ENCODE peak calls at places on chromosome 1, in ten cellular contexts. One of them, this sample, is unnamed.

GRCh38 chr1:35753626-35754260 is 16.0 kb downstream of the CLSPN start:
- DNase-seq in PC-3: no peak
- DNase-seq in tibial artery: no peak
- DNase-seq in cardiac muscle cell: no peak
- DNase-seq in upper lobe of right lung: no peak
- DNase-seq in A549: no peak
- DNase-seq in psoas muscle: no peak
- DNase-seq in PC-9: no peak
- DNase-seq in transverse colon: no peak
- DNase-seq in RWPE2: no peak
- DNase-seq in this sample: no peak

GRCh38 chr1:180631197-180631765 is 541 bp upstream of the XPR1 start:
- DNase-seq in PC-3: no peak
- DNase-seq in PC-9: no peak
- DNase-seq in A549: no peak
- DNase-seq in RWPE2: no peak
- DNase-seq in tibial artery: no peak
- DNase-seq in psoas muscle: no peak
- DNase-seq in upper lobe of right lung: no peak
- DNase-seq in cardiac muscle cell: no peak
- DNase-seq in transverse colon: no peak
- DNase-seq in this sample: no peak

GRCh38 chr1:207181838-207182237 is 77.8 kb downstream of the C4BPA start:
- DNase-seq in RWPE2: no peak
- DNase-seq in transverse colon: no peak
- DNase-seq in psoas muscle: no peak
- DNase-seq in PC-9: no peak
- DNase-seq in tibial artery: no peak
- DNase-seq in A549: peak; percentile 20
- DNase-seq in cardiac muscle cell: no peak
- DNase-seq in upper lobe of right lung: no peak
- DNase-seq in PC-3: peak; percentile 61
- DNase-seq in this sample: no peak

GRCh38 chr1:147238053-147238902 is 4.2 kb upstream of the CHD1L start:
- DNase-seq in cardiac muscle cell: no peak
- DNase-seq in PC-9: no peak
- DNase-seq in PC-3: peak; percentile 81
- DNase-seq in upper lobe of right lung: no peak
- DNase-seq in psoas muscle: no peak
- DNase-seq in tibial artery: no peak
- DNase-seq in A549: peak; percentile 65
- DNase-seq in RWPE2: no peak
- DNase-seq in transverse colon: no peak
- DNase-seq in this sample: no peak

GRCh38 chr1:18282851-18283600 is 175.4 kb downstream of the IGSF21 start:
- DNase-seq in RWPE2: no peak
- DNase-seq in PC-9: no peak
- DNase-seq in tibial artery: no peak
- DNase-seq in PC-3: no peak
- DNase-seq in psoas muscle: no peak
- DNase-seq in cardiac muscle cell: no peak
- DNase-seq in A549: no peak
- DNase-seq in upper lobe of right lung: no peak
- DNase-seq in transverse colon: no peak
- DNase-seq in this sample: no peak

GRCh38 chr1:220892997-220893700 is 13.9 kb downstream of the HLX start:
- DNase-seq in PC-9: no peak
- DNase-seq in RWPE2: no peak
- DNase-seq in transverse colon: no peak
- DNase-seq in upper lobe of right lung: no peak
- DNase-seq in psoas muscle: no peak
- DNase-seq in A549: no peak
- DNase-seq in PC-3: no peak
- DNase-seq in tibial artery: no peak
- DNase-seq in cardiac muscle cell: no peak
- DNase-seq in this sample: no peak

GRCh38 chr1:207913951-207914350 is 3.0 kb upstream of the CD34 start:
- DNase-seq in A549: peak; percentile 20
- DNase-seq in RWPE2: no peak
- DNase-seq in upper lobe of right lung: no peak
- DNase-seq in PC-9: no peak
- DNase-seq in psoas muscle: no peak
- DNase-seq in cardiac muscle cell: no peak
- DNase-seq in PC-3: no peak
- DNase-seq in transverse colon: no peak
- DNase-seq in tibial artery: no peak
- DNase-seq in this sample: no peak

GRCh38 chr1:47399841-47400144 is 16.3 kb upstream of the FOXE3 start:
- DNase-seq in transverse colon: no peak
- DNase-seq in upper lobe of right lung: no peak
- DNase-seq in tibial artery: no peak
- DNase-seq in psoas muscle: no peak
- DNase-seq in A549: no peak
- DNase-seq in RWPE2: no peak
- DNase-seq in PC-3: no peak
- DNase-seq in PC-9: no peak
- DNase-seq in cardiac muscle cell: no peak
- DNase-seq in this sample: no peak

GRCh38 chr1:179767177-179767581 is 24.1 kb downstream of the FAM163A start:
- DNase-seq in tibial artery: no peak
- DNase-seq in A549: no peak
- DNase-seq in psoas muscle: no peak
- DNase-seq in RWPE2: no peak
- DNase-seq in transverse colon: no peak
- DNase-seq in PC-9: no peak
- DNase-seq in cardiac muscle cell: no peak
- DNase-seq in upper lobe of right lung: no peak
- DNase-seq in PC-3: no peak
- DNase-seq in this sample: no peak

GRCh38 chr1:111516008-111516535 is 12.6 kb upstream of the ADORA3 start:
- DNase-seq in PC-3: no peak
- DNase-seq in cardiac muscle cell: no peak
- DNase-seq in PC-9: no peak
- DNase-seq in upper lobe of right lung: peak; percentile 68
- DNase-seq in A549: no peak
- DNase-seq in transverse colon: peak; percentile 37
- DNase-seq in tibial artery: peak; percentile 82
- DNase-seq in RWPE2: no peak
- DNase-seq in psoas muscle: peak; percentile 25
- DNase-seq in this sample: peak; percentile 55

GRCh38 chr1:75125161-75125681 is 9.0 kb upstream of the LHX8 start:
- DNase-seq in PC-3: no peak
- DNase-seq in psoas muscle: no peak
- DNase-seq in PC-9: no peak
- DNase-seq in transverse colon: no peak
- DNase-seq in RWPE2: no peak
- DNase-seq in A549: no peak
- DNase-seq in tibial artery: no peak
- DNase-seq in upper lobe of right lung: no peak
- DNase-seq in cardiac muscle cell: no peak
- DNase-seq in this sample: peak; percentile 65

GRCh38 chr1:75130312-75130677 is 3.9 kb upstream of the LHX8 start:
- DNase-seq in PC-3: no peak
- DNase-seq in upper lobe of right lung: no peak
- DNase-seq in transverse colon: no peak
- DNase-seq in psoas muscle: no peak
- DNase-seq in A549: no peak
- DNase-seq in PC-9: no peak
- DNase-seq in cardiac muscle cell: peak; percentile 47
- DNase-seq in tibial artery: no peak
- DNase-seq in RWPE2: no peak
- DNase-seq in this sample: no peak

GRCh38 chr1:75129660-75130311 is 4.4 kb upstream of the LHX8 start:
- DNase-seq in upper lobe of right lung: no peak
- DNase-seq in cardiac muscle cell: no peak
- DNase-seq in A549: no peak
- DNase-seq in PC-3: no peak
- DNase-seq in PC-9: no peak
- DNase-seq in transverse colon: no peak
- DNase-seq in psoas muscle: no peak
- DNase-seq in tibial artery: no peak
- DNase-seq in RWPE2: no peak
- DNase-seq in this sample: no peak

GRCh38 chr1:75126611-75127101 is 7.5 kb upstream of the LHX8 start:
- DNase-seq in tibial artery: no peak
- DNase-seq in RWPE2: no peak
- DNase-seq in transverse colon: no peak
- DNase-seq in PC-3: no peak
- DNase-seq in PC-9: no peak
- DNase-seq in upper lobe of right lung: no peak
- DNase-seq in A549: no peak
- DNase-seq in psoas muscle: no peak
- DNase-seq in cardiac muscle cell: no peak
- DNase-seq in this sample: no peak

DNA sequence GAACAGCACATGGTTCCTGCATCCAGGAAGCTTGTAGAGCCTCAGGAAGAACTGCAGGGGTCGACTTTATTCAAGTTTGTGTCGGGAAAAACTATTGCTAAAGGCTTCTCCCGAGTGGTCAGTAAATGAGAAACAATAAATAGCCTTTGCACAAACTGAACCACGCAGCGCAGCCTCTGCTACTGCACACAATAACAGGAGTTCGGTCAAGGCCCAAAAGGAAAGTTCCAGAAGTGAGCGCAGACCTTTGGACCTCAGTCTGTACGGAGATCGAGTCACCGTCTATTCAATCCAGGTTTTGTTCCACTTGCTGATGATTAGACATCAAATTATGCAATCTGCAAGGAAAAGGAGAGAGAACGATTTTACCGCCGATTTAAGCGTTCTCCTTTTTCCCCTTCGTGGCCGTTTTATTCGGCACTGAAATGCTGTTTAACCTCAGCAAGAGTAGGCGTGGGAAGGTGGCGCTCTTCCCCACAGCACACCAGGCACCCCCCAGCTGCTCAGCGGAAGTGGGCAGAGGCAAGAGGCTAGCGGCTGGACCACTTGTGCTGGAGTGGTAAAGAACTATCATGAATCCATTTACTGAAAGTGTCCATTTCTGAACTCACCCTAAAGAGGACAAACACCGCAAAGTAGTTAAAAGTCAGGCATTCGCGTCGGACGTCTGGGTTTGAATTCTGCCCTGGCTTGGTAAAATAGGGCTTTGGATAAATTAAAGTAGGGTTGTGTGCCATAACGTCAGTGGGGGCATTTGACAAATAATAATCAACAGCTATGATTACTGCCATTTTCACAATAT is 6.1 kb upstream of the LHX8 start:
- DNase-seq in PC-3: no peak
- DNase-seq in upper lobe of right lung: no peak
- DNase-seq in PC-9: no peak
- DNase-seq in cardiac muscle cell: no peak
- DNase-seq in tibial artery: no peak
- DNase-seq in transverse colon: no peak
- DNase-seq in RWPE2: no peak
- DNase-seq in A549: no peak
- DNase-seq in psoas muscle: no peak
- DNase-seq in this sample: no peak
- H3K4me1 ChIP-seq in PC-3: no peaks in the 10 kb centered on the region
- H3K4me1 ChIP-seq in upper lobe of right lung: no peaks in the 10 kb centered on the region
- H3K4me1 ChIP-seq in PC-9: no peaks in the 10 kb centered on the region
- H3K4me1 ChIP-seq in cardiac muscle cell: peaks cover 12% of the 10 kb centered on the region
- H3K4me1 ChIP-seq in tibial artery: peaks cover 5% of the 10 kb centered on the region
- H3K4me1 ChIP-seq in transverse colon: no peaks in the 10 kb centered on the region
- H3K4me1 ChIP-seq in RWPE2: no peaks in the 10 kb centered on the region
- H3K4me1 ChIP-seq in A549: no peaks in the 10 kb centered on the region
- H3K4me1 ChIP-seq in psoas muscle: no peaks in the 10 kb centered on the region
- H3K4me1 ChIP-seq in this sample: no peaks in the 10 kb centered on the region

DNA sequence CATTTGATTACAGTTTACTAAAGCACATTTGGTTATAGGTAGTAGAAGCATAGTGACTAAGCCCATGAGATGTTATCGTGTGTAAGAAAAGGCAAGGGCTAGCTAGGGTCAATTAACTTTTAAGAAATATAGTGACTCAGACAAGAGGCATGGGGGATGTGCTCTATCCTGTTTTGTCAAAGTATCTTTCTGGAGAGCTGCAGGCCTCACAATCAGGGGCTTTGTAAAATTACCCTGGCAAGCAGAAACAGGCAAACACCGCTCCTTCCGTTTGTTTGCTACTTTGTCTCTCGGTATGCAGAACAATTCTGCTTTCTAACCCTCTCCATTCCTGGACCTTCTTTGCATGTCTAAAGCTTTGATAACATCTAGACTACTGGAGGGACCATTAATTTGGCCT is 26.0 kb upstream of the ZNF697 start:
- DNase-seq in psoas muscle: no peak
- DNase-seq in PC-3: peak; percentile 87
- DNase-seq in transverse colon: no peak
- DNase-seq in RWPE2: no peak
- DNase-seq in cardiac muscle cell: no peak
- DNase-seq in PC-9: peak; percentile 55
- DNase-seq in A549: no peak
- DNase-seq in upper lobe of right lung: no peak
- DNase-seq in tibial artery: no peak
- DNase-seq in this sample: peak; percentile 79
- H3K27ac ChIP-seq in psoas muscle: no peak overlapping the region
- H3K27ac ChIP-seq in PC-3: peak overlapping the region; percentile 98
- H3K27ac ChIP-seq in transverse colon: no peak overlapping the region
- H3K27ac ChIP-seq in RWPE2: peak overlapping the region; percentile 97
- H3K27ac ChIP-seq in cardiac muscle cell: peak overlapping the region; percentile 44
- H3K27ac ChIP-seq in PC-9: peak overlapping the region; percentile 97
- H3K27ac ChIP-seq in A549: no peak overlapping the region
- H3K27ac ChIP-seq in upper lobe of right lung: no peak overlapping the region
- H3K27ac ChIP-seq in tibial artery: no peak overlapping the region
- H3K27ac ChIP-seq in this sample: peak overlapping the region; percentile 15

GRCh38 chr1:234478481-234479309 is at the start of gene TARBP1:
- DNase-seq in PC-3: peak; percentile 71
- DNase-seq in RWPE2: no peak
- DNase-seq in upper lobe of right lung: peak; percentile 88
- DNase-seq in cardiac muscle cell: peak; percentile 87
- DNase-seq in tibial artery: peak; percentile 75
- DNase-seq in transverse colon: peak; percentile 73
- DNase-seq in PC-9: peak; percentile 73
- DNase-seq in psoas muscle: peak; percentile 75
- DNase-seq in A549: peak; percentile 77
- DNase-seq in this sample: peak; percentile 69
- TF ChIP-seq CTCF in PC-3: no peak
- TF ChIP-seq CTCF in RWPE2: peak; percentile 30
- TF ChIP-seq CTCF in upper lobe of right lung: no peak
- TF ChIP-seq CTCF in cardiac muscle cell: no peak
- TF ChIP-seq CTCF in tibial artery: no peak
- TF ChIP-seq CTCF in transverse colon: no peak
- TF ChIP-seq CTCF in PC-9: no peak
- TF ChIP-seq CTCF in psoas muscle: no peak
- TF ChIP-seq CTCF in A549: peak; percentile 37
- TF ChIP-seq CTCF in this sample: no peak

DNA sequence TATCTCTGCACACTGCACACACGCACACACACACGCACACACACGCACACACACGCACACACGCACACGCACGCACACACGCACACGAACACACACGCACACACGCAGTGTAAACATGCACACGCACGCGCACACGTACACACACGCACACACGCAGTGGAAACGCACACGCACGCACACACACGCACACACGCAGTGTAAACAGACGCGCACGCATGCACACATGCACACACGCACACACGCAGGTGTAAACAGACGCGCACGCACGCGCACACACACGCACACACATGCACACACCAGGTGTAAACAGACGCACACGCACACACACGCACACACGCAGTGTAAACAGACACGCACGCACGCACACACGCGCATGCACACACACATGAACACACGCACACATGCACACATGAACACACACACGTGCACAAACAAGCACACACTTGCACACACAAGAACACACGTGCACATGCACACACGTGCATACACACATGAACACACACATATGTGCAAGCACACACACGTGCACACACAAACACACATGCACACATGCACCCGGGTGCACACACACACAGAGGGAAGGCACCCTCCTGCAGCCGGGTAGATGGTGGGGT is 45.2 kb downstream of the PRDM16 start:
- DNase-seq in psoas muscle: no peak
- DNase-seq in RWPE2: no peak
- DNase-seq in cardiac muscle cell: no peak
- DNase-seq in PC-9: no peak
- DNase-seq in A549: no peak
- DNase-seq in upper lobe of right lung: no peak
- DNase-seq in tibial artery: no peak
- DNase-seq in transverse colon: no peak
- DNase-seq in PC-3: no peak
- DNase-seq in this sample: no peak
- H3K4me1 ChIP-seq in psoas muscle: no peaks in the 10 kb centered on the region
- H3K4me1 ChIP-seq in RWPE2: no peaks in the 10 kb centered on the region
- H3K4me1 ChIP-seq in cardiac muscle cell: peaks cover under 1% of the 10 kb centered on the region
- H3K4me1 ChIP-seq in PC-9: no peaks in the 10 kb centered on the region
- H3K4me1 ChIP-seq in A549: no peaks in the 10 kb centered on the region
- H3K4me1 ChIP-seq in upper lobe of right lung: no peaks in the 10 kb centered on the region
- H3K4me1 ChIP-seq in tibial artery: peaks cover 99% of the 10 kb centered on the region
- H3K4me1 ChIP-seq in transverse colon: no peaks in the 10 kb centered on the region
- H3K4me1 ChIP-seq in PC-3: no peaks in the 10 kb centered on the region
- H3K4me1 ChIP-seq in this sample: peaks cover 9% of the 10 kb centered on the region